ENCODE peak calls at places on chromosomes 1 and 21, in ten cellular contexts. P is psoas muscle; L is NCI-H1092 treated with DMSO at 0.1 percent for 48 hours; I is AML-193; T is activated effector memory CD4-positive, alpha-beta T cell treated with anti-CD3 and anti-CD28 coated beads, Interleukin-2, amount 50 U/mL, for 16 hours; J is CD4-positive, alpha-beta T cell; B is mucosa of descending colon; O is lung microvascular endothelial cell; X is CD8-positive, alpha-beta memory T cell; H is stimulated activated CD4-positive, alpha-beta T cell treated with anti-CD3 and anti-CD28 coated beads, Interleukin-1b, Interleukin-23, amount 100 ng/mL, for 4 hours. U is an unnamed sample.

GRCh38 chr1:206703647-206704046 is 18.9 kb downstream of the MAPKAPK2 start:
- DNase-seq in H (peak), L (no peak), I (no peak), P (no peak), X (no peak), T (peak), B (no peak), J (peak), O (no peak), U (no peak)

GRCh38 chr1:63603810-63604209 is 10.6 kb downstream of the PGM1 start:
- DNase-seq in J (no peak), T (no peak), L (no peak), P (no peak), I (no peak), O (no peak), X (no peak), H (no peak), B (no peak), U (no peak)

GRCh38 chr1:228347181-228347580 is 59.5 kb downstream of the TRIM11 start:
- DNase-seq in L (no peak), B (no peak), O (no peak), J (no peak), P (no peak), H (no peak), I (no peak), T (no peak), X (no peak), U (peak)

GRCh38 chr1:91555821-91556531 is 55.3 kb downstream of the CDC7 start:
- DNase-seq in O (peak), I (no peak), T (peak), P (no peak), L (no peak), J (peak), B (no peak), X (peak), H (peak), U (no peak)

GRCh38 chr1:227270554-227270953 is 47.7 kb downstream of the CDC42BPA start:
- DNase-seq in I (no peak), P (no peak), O (no peak), T (no peak), L (no peak), J (no peak), B (no peak), X (no peak), H (no peak), U (no peak)

GRCh38 chr1:192697771-192698170 is 61.8 kb downstream of the RGS13 start:
- DNase-seq in P (no peak), O (no peak), I (no peak), B (no peak), T (no peak), X (no peak), H (no peak), J (no peak), L (no peak), U (no peak)

GRCh38 chr1:65691152-65691900 is 101.4 kb upstream of the PDE4B start:
- DNase-seq in P (no peak), J (no peak), I (peak), H (no peak), X (no peak), O (peak), B (no peak), T (no peak), L (no peak), U (no peak)

GRCh38 chr1:205294175-205294913 is 27.2 kb downstream of the NUAK2 start:
- DNase-seq in L (no peak), O (peak), T (no peak), X (no peak), B (no peak), J (no peak), I (no peak), P (no peak), H (no peak), U (peak)

GRCh38 chr1:223298706-223299105 is 65.3 kb downstream of the SUSD4 start:
- DNase-seq in O (peak), H (no peak), I (no peak), P (no peak), X (no peak), L (no peak), J (no peak), T (no peak), B (no peak), U (no peak)

GRCh38 chr1:91080650-91081049 is 58.8 kb upstream of the ZNF644 start:
- DNase-seq in P (no peak), B (no peak), H (no peak), L (no peak), I (no peak), T (no peak), X (no peak), O (peak), J (no peak), U (no peak)

GRCh38 chr1:21919520-21919919 is 17.6 kb downstream of the HSPG2 start:
- DNase-seq in I (no peak), T (no peak), P (no peak), X (no peak), J (no peak), L (no peak), B (no peak), H (no peak), O (peak), U (no peak)

GRCh38 chr1:11804666-11805453 is 904 bp downstream of the MTHFR start:
- DNase-seq in I (peak), L (peak), P (peak), X (no peak), T (peak), O (peak), H (peak), J (no peak), B (peak), U (peak)

GRCh38 chr21:28615276-28615675 is 377.4 kb downstream of the LTN1 start:
- DNase-seq in P (no peak), I (no peak), J (no peak), X (no peak), O (no peak), L (no peak), T (no peak), B (no peak), H (no peak), U (no peak)

GRCh38 chr1:202293620-202294019 is 48.1 kb downstream of the UBE2T start:
- DNase-seq in P (no peak), T (no peak), L (no peak), O (no peak), I (no peak), J (no peak), X (no peak), H (no peak), B (no peak), U (no peak)

GRCh38 chr1:230157409-230158390 is 90.7 kb downstream of the GALNT2 start:
- DNase-seq in T (no peak), I (no peak), P (no peak), L (peak), J (no peak), B (no peak), X (no peak), H (no peak), O (no peak), U (peak)

GRCh38 chr1:156859523-156860112 is 701 bp upstream of the INSRR start:
- DNase-seq in H (no peak), X (no peak), L (peak), J (no peak), O (peak), B (no peak), I (no peak), T (no peak), P (no peak), U (no peak)

GRCh38 chr1:74534241-74534640 is 21.8 kb upstream of the LRRC53 start:
- DNase-seq in J (no peak), I (no peak), L (no peak), O (no peak), X (no peak), P (no peak), B (no peak), H (no peak), T (no peak), U (no peak)

U was measured in posterior vena cava.